ENCODE peak calls at places on chromosomes 13 and 19, in five cellular contexts. One of them, this sample, is unnamed.

GRCh38 chr13:48493076-48493765 is 39.7 kb downstream of the RCBTB2 start:
- DNase-seq in heart left ventricle: peak; percentile 26
- DNase-seq in ovary: no peak
- DNase-seq in body of pancreas: no peak
- DNase-seq in HCT116: no peak
- DNase-seq in this sample: no peak

GRCh38 chr19:31334849-31335624 is 14.2 kb downstream of the TSHZ3 start:
- DNase-seq in heart left ventricle: no peak
- DNase-seq in ovary: no peak
- DNase-seq in body of pancreas: no peak
- DNase-seq in HCT116: no peak
- DNase-seq in this sample: no peak

GRCh38 chr13:24038405-24038804 is 122.1 kb upstream of the SPATA13 start:
- DNase-seq in heart left ventricle: no peak
- DNase-seq in ovary: no peak
- DNase-seq in body of pancreas: no peak
- DNase-seq in HCT116: no peak
- DNase-seq in this sample: no peak

GRCh38 chr13:33441015-33441414 is 155.5 kb upstream of the STARD13 start:
- DNase-seq in heart left ventricle: no peak
- DNase-seq in ovary: no peak
- DNase-seq in body of pancreas: peak; percentile 63
- DNase-seq in HCT116: peak; percentile 15
- DNase-seq in this sample: peak; percentile 74

GRCh38 chr13:50543767-50544166 is 299.7 kb downstream of the DLEU7 start:
- DNase-seq in heart left ventricle: no peak
- DNase-seq in ovary: no peak
- DNase-seq in body of pancreas: no peak
- DNase-seq in HCT116: no peak
- DNase-seq in this sample: peak; percentile 36

GRCh38 chr13:46751811-46752635 is 44.9 kb downstream of the ESD start:
- DNase-seq in heart left ventricle: no peak
- DNase-seq in ovary: no peak
- DNase-seq in body of pancreas: no peak
- DNase-seq in HCT116: no peak
- DNase-seq in this sample: no peak

GRCh38 chr13:100957741-100958140 is 283.1 kb upstream of the TMTC4 start:
- DNase-seq in heart left ventricle: no peak
- DNase-seq in ovary: no peak
- DNase-seq in body of pancreas: no peak
- DNase-seq in HCT116: no peak
- DNase-seq in this sample: no peak

GRCh38 chr13:77535448-77535847 is at the start of gene SCEL:
- DNase-seq in heart left ventricle: no peak
- DNase-seq in ovary: no peak
- DNase-seq in body of pancreas: no peak
- DNase-seq in HCT116: peak; percentile 19
- DNase-seq in this sample: peak; percentile 12

GRCh38 chr19:14786421-14786851 is 8.1 kb upstream of the ADGRE2 start:
- DNase-seq in heart left ventricle: peak; percentile 32
- DNase-seq in ovary: no peak
- DNase-seq in body of pancreas: no peak
- DNase-seq in HCT116: no peak
- DNase-seq in this sample: no peak

GRCh38 chr13:51803422-51804294 is at the start of gene DHRS12:
- DNase-seq in heart left ventricle: peak; percentile 94
- DNase-seq in ovary: peak; percentile 94
- DNase-seq in body of pancreas: peak; percentile 94
- DNase-seq in HCT116: peak; percentile 43
- DNase-seq in this sample: peak; percentile 92

GRCh38 chr13:51101636-51102218 is 9.3 kb downstream of the C13orf42 start:
- DNase-seq in heart left ventricle: no peak
- DNase-seq in ovary: no peak
- DNase-seq in body of pancreas: no peak
- DNase-seq in HCT116: no peak
- DNase-seq in this sample: no peak

GRCh38 chr19:56976300-56976699 is 135.8 kb upstream of the PEG3 start:
- DNase-seq in heart left ventricle: no peak
- DNase-seq in ovary: no peak
- DNase-seq in body of pancreas: no peak
- DNase-seq in HCT116: no peak
- DNase-seq in this sample: no peak

GRCh38 chr19:33505823-33506222 is 15.8 kb downstream of the PEPD start:
- DNase-seq in heart left ventricle: no peak
- DNase-seq in ovary: no peak
- DNase-seq in body of pancreas: no peak
- DNase-seq in HCT116: no peak
- DNase-seq in this sample: no peak

GRCh38 chr19:12774588-12775555 is at the start of gene HOOK2:
- DNase-seq in heart left ventricle: no peak
- DNase-seq in ovary: peak; percentile 75
- DNase-seq in body of pancreas: peak; percentile 100
- DNase-seq in HCT116: peak; percentile 95
- DNase-seq in this sample: peak; percentile 100

GRCh38 chr19:42111811-42112210 is 20.4 kb downstream of the POU2F2 start:
- DNase-seq in heart left ventricle: no peak
- DNase-seq in ovary: no peak
- DNase-seq in body of pancreas: no peak
- DNase-seq in HCT116: no peak
- DNase-seq in this sample: no peak

GRCh38 chr13:65985632-65986031 is 1244.5 kb downstream of the PCDH9 start:
- DNase-seq in heart left ventricle: no peak
- DNase-seq in ovary: no peak
- DNase-seq in body of pancreas: no peak
- DNase-seq in HCT116: peak; percentile 67
- DNase-seq in this sample: no peak

GRCh38 chr13:96018135-96018534 is 35.1 kb downstream of the UGGT2 start:
- DNase-seq in heart left ventricle: no peak
- DNase-seq in ovary: no peak
- DNase-seq in body of pancreas: no peak
- DNase-seq in HCT116: no peak
- DNase-seq in this sample: no peak

GRCh38 chr13:92513672-92514071 is 712.9 kb upstream of the GPC6 start:
- DNase-seq in heart left ventricle: no peak
- DNase-seq in ovary: no peak
- DNase-seq in body of pancreas: no peak
- DNase-seq in HCT116: no peak
- DNase-seq in this sample: no peak

GRCh38 chr13:28043224-28043623 is 54.7 kb upstream of the URAD start:
- DNase-seq in heart left ventricle: no peak
- DNase-seq in ovary: no peak
- DNase-seq in body of pancreas: no peak
- DNase-seq in HCT116: no peak
- DNase-seq in this sample: no peak

GRCh38 chr13:27076411-27076810 is 95.2 kb downstream of the USP12 start:
- DNase-seq in heart left ventricle: no peak
- DNase-seq in ovary: no peak
- DNase-seq in body of pancreas: no peak
- DNase-seq in HCT116: no peak
- DNase-seq in this sample: no peak

GRCh38 chr19:2923510-2923909 is 21.3 kb downstream of the ZNF77 start:
- DNase-seq in heart left ventricle: no peak
- DNase-seq in ovary: no peak
- DNase-seq in body of pancreas: no peak
- DNase-seq in HCT116: no peak
- DNase-seq in this sample: no peak

GRCh38 chr19:21638776-21639175 is 128.6 kb downstream of the ZNF100 start:
- DNase-seq in heart left ventricle: no peak
- DNase-seq in ovary: no peak
- DNase-seq in body of pancreas: no peak
- DNase-seq in HCT116: no peak
- DNase-seq in this sample: no peak

GRCh38 chr19:13993554-13994308 is 12.4 kb downstream of the RFX1 start:
- DNase-seq in heart left ventricle: no peak
- DNase-seq in ovary: no peak
- DNase-seq in body of pancreas: no peak
- DNase-seq in HCT116: no peak
- DNase-seq in this sample: no peak

GRCh38 chr19:6092329-6093286 is 17.7 kb downstream of the RFX2 start:
- DNase-seq in heart left ventricle: peak; percentile 88
- DNase-seq in ovary: peak; percentile 76
- DNase-seq in body of pancreas: peak; percentile 81
- DNase-seq in HCT116: peak; percentile 48
- DNase-seq in this sample: peak; percentile 89
- TF ChIP-seq POLR2A in heart left ventricle: no peak
- TF ChIP-seq POLR2A in ovary: no peak
- TF ChIP-seq POLR2A in body of pancreas: peak; percentile 54
- TF ChIP-seq POLR2A in HCT116: peak; percentile 51
- TF ChIP-seq POLR2A in this sample: peak; percentile 35

DNA sequence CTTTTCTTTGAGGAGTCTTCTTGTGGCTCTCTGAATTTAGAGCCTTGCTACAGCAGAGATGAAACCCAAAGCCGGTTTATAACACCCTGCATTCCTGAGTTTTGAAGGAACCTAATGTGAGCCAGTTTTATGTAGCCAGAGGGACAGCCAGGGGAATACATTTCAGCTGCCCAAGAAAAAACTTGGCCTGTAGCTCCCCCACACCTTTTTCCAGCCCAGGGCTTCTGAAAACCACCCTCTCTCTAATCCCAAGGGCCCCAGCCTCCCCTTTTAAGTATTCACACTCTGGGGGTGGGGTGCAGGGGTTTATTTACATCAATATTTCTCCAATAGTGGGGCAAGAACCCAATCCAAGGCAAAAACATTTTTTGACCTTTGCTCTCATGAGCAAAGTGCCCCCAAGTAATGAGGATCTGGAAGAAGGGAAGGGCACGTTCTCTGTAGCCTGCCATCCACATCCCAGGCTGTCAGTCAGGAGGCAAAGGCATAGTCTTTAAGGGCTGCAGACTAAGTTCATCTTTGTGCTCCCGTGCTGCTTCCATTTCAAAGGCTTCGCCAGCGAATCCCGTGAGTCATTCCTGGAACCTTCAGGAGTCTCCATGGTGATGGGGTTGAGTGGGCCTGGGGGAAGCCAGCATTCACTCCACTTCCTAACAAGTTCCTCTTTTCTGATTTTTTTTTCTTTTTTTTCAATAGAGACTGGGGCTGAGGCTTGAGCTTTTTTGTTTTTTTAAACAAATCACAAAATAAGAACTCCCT is 33.2 kb upstream of the MEDAG start:
- DNase-seq in heart left ventricle: peak; percentile 49
- DNase-seq in ovary: peak; percentile 82
- DNase-seq in body of pancreas: peak; percentile 15
- DNase-seq in HCT116: no peak
- DNase-seq in this sample: peak; percentile 54
- H3K4me1 ChIP-seq in heart left ventricle: peaks cover 31% of the 10 kb centered on the region
- H3K4me1 ChIP-seq in ovary: peaks cover 13% of the 10 kb centered on the region
- H3K4me1 ChIP-seq in body of pancreas: no peaks in the 10 kb centered on the region
- H3K4me1 ChIP-seq in HCT116: peaks cover 15% of the 10 kb centered on the region
- H3K4me1 ChIP-seq in this sample: peaks cover 7% of the 10 kb centered on the region

GRCh38 chr13:82323101-82323500 is 1559.2 kb downstream of the SLITRK1 start:
- DNase-seq in heart left ventricle: no peak
- DNase-seq in ovary: no peak
- DNase-seq in body of pancreas: no peak
- DNase-seq in HCT116: no peak
- DNase-seq in this sample: no peak
- H3K27ac ChIP-seq in heart left ventricle: no peak overlapping the region
- H3K27ac ChIP-seq in ovary: no peak overlapping the region
- H3K27ac ChIP-seq in body of pancreas: no peak overlapping the region
- H3K27ac ChIP-seq in HCT116: no peak overlapping the region
- H3K27ac ChIP-seq in this sample: no peak overlapping the region

DNA sequence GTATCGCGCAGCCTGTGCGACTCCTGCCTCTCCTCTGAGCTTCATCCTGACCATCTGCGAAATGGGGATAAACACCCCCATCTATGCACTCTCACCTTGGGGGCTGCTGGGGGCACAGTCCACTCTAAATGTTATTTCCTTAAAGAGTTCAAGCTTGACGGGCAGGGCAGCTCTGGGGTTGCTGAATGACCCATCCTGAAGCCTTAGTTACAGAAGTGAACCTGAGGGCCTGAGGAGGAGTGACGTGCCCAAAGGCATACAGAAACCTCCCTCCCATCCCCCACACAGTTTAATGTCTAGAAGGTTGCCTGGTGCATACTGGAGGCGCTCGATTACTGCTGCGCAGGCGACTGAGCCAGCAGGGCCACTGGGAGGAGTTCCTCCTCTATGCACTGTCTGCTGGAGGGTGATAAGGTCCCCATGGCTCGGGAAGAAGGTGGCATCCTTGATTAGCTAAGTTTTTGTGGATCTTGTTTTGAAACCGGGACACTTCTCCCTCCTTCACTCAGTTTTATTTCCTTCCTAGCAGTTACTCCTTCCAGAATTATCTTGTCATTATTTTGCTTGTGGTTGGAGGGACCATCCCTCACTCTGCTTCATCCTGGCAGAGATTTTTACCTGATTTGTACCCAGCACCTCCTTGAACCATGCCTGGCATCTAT is 572 bp upstream of the FKBP8 start:
- DNase-seq in heart left ventricle: peak; percentile 54
- DNase-seq in ovary: no peak
- DNase-seq in body of pancreas: peak; percentile 41
- DNase-seq in HCT116: peak; percentile 76
- DNase-seq in this sample: peak; percentile 22
- TF ChIP-seq POLR2A in heart left ventricle: no peak
- TF ChIP-seq POLR2A in ovary: no peak
- TF ChIP-seq POLR2A in body of pancreas: peak; percentile 19
- TF ChIP-seq POLR2A in HCT116: no peak
- TF ChIP-seq POLR2A in this sample: no peak

DNA sequence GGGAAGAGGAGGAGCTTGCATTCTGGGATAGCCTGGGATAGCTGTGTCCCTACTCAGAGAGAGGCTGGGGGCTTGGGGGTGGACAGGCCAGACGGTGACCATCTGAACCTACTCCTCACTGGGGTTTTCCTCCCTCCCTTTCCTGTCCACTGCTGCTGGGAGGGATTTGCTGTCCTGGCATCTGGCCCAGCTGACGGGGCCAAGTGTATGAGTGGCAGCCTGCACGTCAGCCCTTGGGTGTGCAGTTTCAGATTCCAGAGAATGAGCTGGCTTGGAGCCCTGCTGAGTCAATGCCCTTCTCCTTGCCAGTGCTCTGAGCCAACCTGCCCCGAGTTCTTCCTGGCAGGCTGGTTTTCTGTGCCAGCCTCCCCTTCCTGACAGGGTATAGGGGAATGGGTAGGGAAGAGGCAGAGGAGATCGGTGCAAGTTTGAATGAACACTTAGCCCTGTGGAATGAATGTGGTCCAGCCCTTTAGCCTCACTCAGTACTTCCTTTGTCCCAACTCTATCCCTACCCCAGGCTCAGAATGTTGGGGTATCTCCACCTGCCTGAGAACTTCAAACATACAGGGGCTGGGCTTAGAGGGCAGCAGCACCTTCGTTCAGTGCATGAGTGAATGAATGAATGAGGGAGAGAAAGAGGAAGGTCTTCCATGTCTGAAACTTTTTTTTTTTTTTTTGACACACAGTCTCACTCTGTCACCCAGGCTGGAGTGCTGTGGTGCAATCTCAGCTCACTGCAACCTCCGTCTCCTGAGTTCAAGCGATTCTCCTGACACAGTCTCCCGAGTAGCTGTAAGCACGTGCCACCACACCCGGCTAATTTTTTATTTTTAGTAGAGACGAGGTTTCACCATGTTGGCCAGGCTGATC is 1.8 kb upstream of the ANGPTL4 start:
- DNase-seq in heart left ventricle: peak; percentile 97
- DNase-seq in ovary: peak; percentile 86
- DNase-seq in body of pancreas: peak; percentile 100
- DNase-seq in HCT116: peak; percentile 95
- DNase-seq in this sample: peak; percentile 99
- H3K4me1 ChIP-seq in heart left ventricle: peaks cover 57% of the 10 kb centered on the region
- H3K4me1 ChIP-seq in ovary: peaks cover 24% of the 10 kb centered on the region
- H3K4me1 ChIP-seq in body of pancreas: peaks cover 59% of the 10 kb centered on the region
- H3K4me1 ChIP-seq in HCT116: peaks cover 46% of the 10 kb centered on the region
- H3K4me1 ChIP-seq in this sample: peaks cover 53% of the 10 kb centered on the region

This sample was measured in thyroid gland.